ENCODE peak calls at places on chromosomes 13 and 19, in eight cellular contexts. U is breast epithelium, E is suprapubic skin, F is stomach, V is GM12878, Z is esophagus muscularis mucosa, T is transverse colon, Q is upper lobe of left lung. K is an unnamed sample.

GRCh38 chr13:33279898-33280549 is 5.5 kb downstream of the STARD13 start:
- DNase-seq in U (no peak), E (no peak), F (no peak), V (no peak), Z (no peak), T (no peak), Q (no peak), K (peak; percentile 31)

GRCh38 chr13:50801087-50801931 is 42.2 kb downstream of the DLEU7 start:
- DNase-seq in U (no peak), E (no peak), F (peak; percentile 46), V (peak; percentile 69), Z (no peak), T (peak; percentile 65), Q (peak; percentile 54), K (peak; percentile 44)

GRCh38 chr19:8576273-8576993 is 809 bp downstream of the MYO1F start:
- DNase-seq in U (no peak), E (no peak), F (no peak), V (no peak), Z (no peak), T (peak; percentile 36), Q (peak; percentile 69), K (no peak)

GRCh38 chr19:50334741-50335421 is 5.7 kb upstream of the KCNC3 start:
- DNase-seq in U (no peak), E (no peak), F (no peak), V (no peak), Z (no peak), T (no peak), Q (no peak), K (no peak)

GRCh38 chr19:835201-835810 is 5.5 kb upstream of the PRTN3 start:
- DNase-seq in U (no peak), E (peak; percentile 76), F (no peak), V (no peak), Z (no peak), T (no peak), Q (no peak), K (no peak)

GRCh38 chr13:93249259-93249917 is 22.8 kb downstream of the GPC6 start:
- DNase-seq in U (no peak), E (no peak), F (no peak), V (no peak), Z (no peak), T (no peak), Q (no peak), K (no peak)

GRCh38 chr13:44306401-44307192 is 67.0 kb upstream of the SERP2 start:
- DNase-seq in U (no peak), E (no peak), F (peak; percentile 77), V (no peak), Z (no peak), T (peak; percentile 63), Q (peak; percentile 62), K (peak; percentile 74)

GRCh38 chr13:79318664-79319063 is 87.4 kb downstream of the RBM26 start:
- DNase-seq in U (no peak), E (no peak), F (peak; percentile 47), V (no peak), Z (no peak), T (no peak), Q (no peak), K (no peak)

GRCh38 chr13:20222553-20222952 is 9.6 kb downstream of the GJB6 start:
- DNase-seq in U (no peak), E (no peak), F (no peak), V (no peak), Z (no peak), T (no peak), Q (no peak), K (no peak)

GRCh38 chr13:102295316-102296048 is 106.4 kb downstream of the FGF14 start:
- DNase-seq in U (no peak), E (no peak), F (no peak), V (no peak), Z (no peak), T (no peak), Q (no peak), K (no peak)

GRCh38 chr19:39446365-39447084 is 1.1 kb downstream of the SUPT5H start:
- DNase-seq in U (no peak), E (no peak), F (no peak), V (no peak), Z (no peak), T (no peak), Q (no peak), K (no peak)

GRCh38 chr19:55027472-55028337 is 10.4 kb downstream of the GP6 start:
- DNase-seq in U (no peak), E (no peak), F (no peak), V (no peak), Z (no peak), T (no peak), Q (no peak), K (no peak)

GRCh38 chr19:55031178-55031577 is 6.9 kb downstream of the GP6 start:
- DNase-seq in U (no peak), E (no peak), F (no peak), V (no peak), Z (no peak), T (no peak), Q (no peak), K (no peak)

GRCh38 chr19:55032170-55032569 is 5.9 kb downstream of the GP6 start:
- DNase-seq in U (no peak), E (no peak), F (no peak), V (no peak), Z (no peak), T (no peak), Q (no peak), K (no peak)

GRCh38 chr19:55024111-55024510 is 14.0 kb downstream of the GP6 start:
- DNase-seq in U (no peak), E (no peak), F (no peak), V (no peak), Z (no peak), T (no peak), Q (no peak), K (no peak)

DNA sequence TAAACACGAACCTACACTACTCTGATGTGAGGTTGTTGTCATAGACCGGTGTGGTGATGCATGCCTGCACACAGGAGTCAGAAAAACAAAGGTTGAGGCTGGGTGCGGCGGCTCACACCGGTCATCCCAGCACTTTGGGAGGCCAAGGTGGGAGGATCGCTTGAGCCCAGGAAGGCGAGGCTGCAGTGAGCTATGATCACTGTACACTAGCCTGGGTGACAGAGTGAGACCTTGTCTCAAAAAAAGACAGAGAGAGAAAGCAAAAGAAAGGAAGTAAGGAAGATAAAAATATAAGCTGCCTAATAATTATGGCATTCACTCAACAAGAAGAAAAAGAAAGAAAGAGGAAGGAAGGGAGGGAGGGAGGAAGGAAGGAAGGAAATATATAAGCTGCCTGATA is 9.3 kb downstream of the GP6 start:
- DNase-seq in U (no peak), E (no peak), F (no peak), V (no peak), Z (no peak), T (no peak), Q (no peak), K (no peak)
- TF ChIP-seq POLR2AphosphoS5 in U (no peak), E (no peak), F (no peak), V (no peak), Z (no peak), T (no peak), Q (no peak), K (no peak)

GRCh38 chr19:10717356-10718204 is at the start of gene DNM2:
- DNase-seq in U (peak; percentile 97), E (peak; percentile 99), F (peak; percentile 99), V (peak; percentile 100), Z (peak; percentile 100), T (peak; percentile 99), Q (peak; percentile 99), K (peak; percentile 100)
- TF ChIP-seq POLR2A in U (peak; percentile 42), E (peak; percentile 48), F (no peak), V (peak; percentile 94), Z (peak; percentile 73), T (peak; percentile 77), Q (peak; percentile 98), K (peak; percentile 89)

DNA sequence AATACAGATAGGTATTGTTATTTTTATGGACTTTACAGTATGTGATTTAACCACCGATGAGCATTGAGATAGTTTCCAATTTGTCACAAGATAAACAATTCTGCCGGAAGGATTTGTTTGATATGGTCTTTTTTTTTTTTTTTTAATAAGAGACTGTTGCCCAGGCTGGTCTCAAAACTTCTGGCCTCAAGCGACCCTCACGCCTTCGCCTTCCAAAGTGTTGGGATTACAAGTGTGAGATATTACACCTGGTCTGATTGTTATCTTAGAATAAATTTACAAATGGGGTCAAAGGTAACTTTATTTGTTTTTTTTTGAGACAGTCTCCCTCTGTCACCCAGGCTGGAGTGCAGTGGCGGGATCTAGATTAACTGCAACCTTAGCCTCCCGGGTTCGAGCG is 1.2 kb downstream of the GARRE1 start:
- DNase-seq in U (no peak), E (no peak), F (no peak), V (no peak), Z (no peak), T (no peak), Q (no peak), K (no peak)
- H3K27ac ChIP-seq in U (peak overlapping the region; percentile 97), E (peak overlapping the region; percentile 89), F (peak overlapping the region; percentile 93), V (peak overlapping the region; percentile 84), Z (peak overlapping the region; percentile 97), T (peak overlapping the region; percentile 92), Q (peak overlapping the region; percentile 95), K (peak overlapping the region; percentile 97)

GRCh38 chr13:114062754-114063153 is 69.7 kb downstream of the RASA3 start:
- DNase-seq in U (no peak), E (no peak), F (no peak), V (no peak), Z (no peak), T (no peak), Q (no peak), K (no peak)

GRCh38 chr13:114064516-114065140 is 67.8 kb downstream of the RASA3 start:
- DNase-seq in U (no peak), E (peak; percentile 80), F (peak; percentile 51), V (no peak), Z (no peak), T (peak; percentile 40), Q (no peak), K (peak; percentile 36)

GRCh38 chr13:114065141-114065925 is 67.1 kb downstream of the RASA3 start:
- DNase-seq in U (peak; percentile 88), E (peak; percentile 91), F (peak; percentile 79), V (no peak), Z (peak; percentile 98), T (peak; percentile 80), Q (peak; percentile 89), K (peak; percentile 83)

GRCh38 chr13:114062341-114062740 is 70.1 kb downstream of the RASA3 start:
- DNase-seq in U (no peak), E (no peak), F (no peak), V (no peak), Z (no peak), T (no peak), Q (no peak), K (no peak)

DNA sequence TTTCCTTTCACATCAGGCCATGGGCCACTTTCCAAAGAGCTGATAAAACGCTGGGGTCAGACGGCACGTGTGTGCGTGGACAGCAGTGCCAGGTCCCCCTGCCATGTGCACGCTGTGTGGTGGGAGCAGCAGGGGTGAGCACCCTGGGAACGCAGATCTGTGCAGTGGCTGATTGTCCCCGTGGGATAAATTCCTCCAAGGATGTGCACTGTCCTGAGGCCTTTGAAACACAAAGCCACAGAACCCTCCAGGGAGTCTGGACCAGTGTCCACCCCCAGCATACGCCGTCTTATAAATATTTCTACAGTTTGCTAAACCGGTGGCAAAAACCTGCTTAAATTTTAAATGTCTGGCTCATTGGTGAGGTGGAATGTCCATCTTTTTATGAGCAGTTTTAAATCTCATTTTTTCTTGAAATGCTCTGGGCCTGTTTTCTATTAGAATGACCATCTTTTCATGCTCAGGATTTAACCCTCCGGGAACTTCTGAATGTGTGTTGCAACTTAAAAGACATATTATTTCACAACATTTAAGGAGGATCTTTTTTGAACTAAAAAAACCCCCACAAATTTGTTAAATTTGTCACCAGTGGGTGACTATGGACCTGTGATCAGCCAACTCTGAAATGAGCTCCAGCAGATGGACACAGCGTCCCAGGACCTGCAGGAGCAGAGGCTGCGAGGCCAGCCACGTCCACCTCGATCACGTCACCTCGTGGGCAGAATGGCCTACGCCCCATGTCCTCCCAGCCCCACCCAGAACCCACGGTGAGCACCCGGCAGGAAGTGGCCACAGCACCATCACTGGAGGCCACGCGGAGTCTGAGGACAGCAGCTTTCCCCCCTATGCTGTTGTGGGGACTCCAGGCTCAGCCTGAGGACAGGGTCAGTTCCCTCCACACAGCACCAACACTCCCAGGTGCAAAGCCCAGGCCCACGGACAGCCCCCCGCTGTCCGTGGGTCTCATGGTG is 68.6 kb downstream of the RASA3 start:
- DNase-seq in U (no peak), E (peak; percentile 88), F (peak; percentile 68), V (no peak), Z (peak; percentile 93), T (peak; percentile 66), Q (peak; percentile 80), K (no peak)
- TF ChIP-seq POLR2AphosphoS5 in U (no peak), E (peak; percentile 24), F (no peak), V (no peak), Z (peak; percentile 31), T (peak; percentile 24), Q (peak; percentile 60), K (no peak)